ENCODE peak calls at places on chromosomes 3 and 15, in ten cellular contexts. Y is mesenchymal stem cell, X is fibroblast of lung, C is neuronal stem cell, U is ovary, L is heart left ventricle, B is stomach, Z is tibial nerve, W is K562, F is neural progenitor cell. J is an unnamed sample. For H3K4me1 and H3K36me3, the result is how much of the 10 kb centered on the place peaks cover.

GRCh38 chr15:70707901-70708300 is 55.5 kb downstream of the UACA start:
- DNase-seq in Y (no peak), X (no peak), C (no peak), U (no peak), L (no peak), B (no peak), Z (no peak), W (no peak), F (no peak), J (no peak)

GRCh38 chr3:90092994-90093393 is 985.6 kb downstream of the EPHA3 start:
- DNase-seq in Y (peak), X (peak), C (no peak), U (no peak), L (no peak), B (no peak), Z (no peak), W (no peak), F (peak), J (no peak)

GRCh38 chr15:22918056-22918455 is 62.1 kb downstream of the CYFIP1 start:
- DNase-seq in Y (peak), X (peak), C (no peak), U (no peak), L (no peak), B (no peak), Z (no peak), W (no peak), F (no peak), J (no peak)

GRCh38 chr3:71721721-71722157 is 3.5 kb downstream of the EIF4E3 start:
- DNase-seq in Y (no peak), X (no peak), C (no peak), U (no peak), L (no peak), B (no peak), Z (no peak), W (no peak), F (no peak), J (no peak)

GRCh38 chr3:107985496-107985895 is 105.3 kb downstream of the CD47 start:
- DNase-seq in Y (no peak), X (no peak), C (no peak), U (no peak), L (no peak), B (no peak), Z (no peak), W (no peak), F (no peak), J (no peak)

GRCh38 chr3:160698806-160699205 is 21.8 kb downstream of the ARL14 start:
- DNase-seq in Y (peak), X (no peak), C (no peak), U (no peak), L (no peak), B (no peak), Z (no peak), W (no peak), F (no peak), J (no peak)

GRCh38 chr3:177764377-177764912 is 567.2 kb upstream of the TBL1XR1 start:
- DNase-seq in Y (peak), X (peak), C (no peak), U (no peak), L (no peak), B (no peak), Z (no peak), W (no peak), F (no peak), J (no peak)

GRCh38 chr3:135103913-135104312 is 308.9 kb downstream of the EPHB1 start:
- DNase-seq in Y (no peak), X (no peak), C (no peak), U (no peak), L (no peak), B (no peak), Z (no peak), W (no peak), F (peak), J (no peak)

GRCh38 chr3:139204756-139205155 is 139.1 kb upstream of the MRPS22 start:
- DNase-seq in Y (peak), X (no peak), C (no peak), U (no peak), L (no peak), B (no peak), Z (no peak), W (no peak), F (no peak), J (no peak)

GRCh38 chr3:86973440-86973839 is 17.5 kb downstream of the VGLL3 start:
- DNase-seq in Y (peak), X (peak), C (no peak), U (no peak), L (no peak), B (no peak), Z (no peak), W (no peak), F (no peak), J (no peak)

GRCh38 chr15:78540955-78541743 is 905 bp downstream of the PSMA4 start:
- DNase-seq in Y (peak), X (peak), C (no peak), U (no peak), L (no peak), B (no peak), Z (no peak), W (no peak), F (no peak), J (no peak)

GRCh38 chr15:80554526-80554925 is 140.6 kb upstream of the ABHD17C start:
- DNase-seq in Y (no peak), X (no peak), C (no peak), U (no peak), L (no peak), B (no peak), Z (no peak), W (no peak), F (no peak), J (no peak)

GRCh38 chr15:32028921-32029320 is 1.4 kb upstream of the CHRNA7 start:
- DNase-seq in Y (no peak), X (no peak), C (peak), U (no peak), L (no peak), B (no peak), Z (no peak), W (no peak), F (peak), J (no peak)

GRCh38 chr3:106401666-106402319 is 533.0 kb upstream of the CBLB start:
- DNase-seq in Y (peak), X (peak), C (no peak), U (no peak), L (no peak), B (no peak), Z (no peak), W (no peak), F (no peak), J (no peak)

GRCh38 chr3:195245531-195245951 is 25.4 kb downstream of the XXYLT1 start:
- DNase-seq in Y (no peak), X (no peak), C (no peak), U (no peak), L (no peak), B (no peak), Z (no peak), W (no peak), F (no peak), J (peak)

DNA sequence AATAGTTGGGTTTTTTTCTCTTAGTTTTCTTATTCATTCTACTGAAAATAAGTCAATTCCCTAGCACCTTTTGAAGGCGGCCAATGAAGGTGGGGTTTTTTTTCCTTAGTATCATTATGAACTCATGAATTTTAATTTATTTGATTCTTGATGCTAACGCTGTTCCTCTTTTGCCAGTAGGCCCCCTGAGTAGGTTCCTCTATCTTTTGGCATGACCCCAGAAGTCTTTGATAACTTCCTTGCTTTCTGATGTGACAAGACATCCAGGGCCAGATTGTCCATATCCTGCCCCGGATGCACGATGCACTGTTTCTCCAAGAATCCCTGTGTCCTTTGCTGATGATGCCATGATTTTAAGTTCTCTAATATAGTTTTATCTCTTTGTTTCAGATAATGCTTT is 20.6 kb downstream of the LRRK1 start:
- DNase-seq in Y (no peak), X (no peak), C (no peak), U (no peak), L (no peak), B (no peak), Z (no peak), W (no peak), F (no peak), J (no peak)
- H3K4me1 ChIP-seq in Y (under half), X (under half), C (under half), U (under half), L (under half), B (under half), Z (under half), W (under half), F (under half), J (under half)

GRCh38 chr3:58168498-58168897 is 42.3 kb downstream of the DNASE1L3 start:
- DNase-seq in Y (no peak), X (no peak), C (no peak), U (no peak), L (no peak), B (no peak), Z (no peak), W (no peak), F (no peak), J (peak)

GRCh38 chr3:58164916-58165821 is 45.6 kb downstream of the DNASE1L3 start:
- DNase-seq in Y (no peak), X (no peak), C (peak), U (peak), L (no peak), B (peak), Z (no peak), W (no peak), F (peak), J (peak)

GRCh38 chr3:58169371-58169770 is 41.4 kb downstream of the DNASE1L3 start:
- DNase-seq in Y (no peak), X (no peak), C (no peak), U (no peak), L (no peak), B (no peak), Z (no peak), W (no peak), F (no peak), J (peak)

GRCh38 chr3:58170376-58170775 is 40.4 kb downstream of the DNASE1L3 start:
- DNase-seq in Y (no peak), X (no peak), C (no peak), U (no peak), L (no peak), B (no peak), Z (no peak), W (no peak), F (no peak), J (no peak)

DNA sequence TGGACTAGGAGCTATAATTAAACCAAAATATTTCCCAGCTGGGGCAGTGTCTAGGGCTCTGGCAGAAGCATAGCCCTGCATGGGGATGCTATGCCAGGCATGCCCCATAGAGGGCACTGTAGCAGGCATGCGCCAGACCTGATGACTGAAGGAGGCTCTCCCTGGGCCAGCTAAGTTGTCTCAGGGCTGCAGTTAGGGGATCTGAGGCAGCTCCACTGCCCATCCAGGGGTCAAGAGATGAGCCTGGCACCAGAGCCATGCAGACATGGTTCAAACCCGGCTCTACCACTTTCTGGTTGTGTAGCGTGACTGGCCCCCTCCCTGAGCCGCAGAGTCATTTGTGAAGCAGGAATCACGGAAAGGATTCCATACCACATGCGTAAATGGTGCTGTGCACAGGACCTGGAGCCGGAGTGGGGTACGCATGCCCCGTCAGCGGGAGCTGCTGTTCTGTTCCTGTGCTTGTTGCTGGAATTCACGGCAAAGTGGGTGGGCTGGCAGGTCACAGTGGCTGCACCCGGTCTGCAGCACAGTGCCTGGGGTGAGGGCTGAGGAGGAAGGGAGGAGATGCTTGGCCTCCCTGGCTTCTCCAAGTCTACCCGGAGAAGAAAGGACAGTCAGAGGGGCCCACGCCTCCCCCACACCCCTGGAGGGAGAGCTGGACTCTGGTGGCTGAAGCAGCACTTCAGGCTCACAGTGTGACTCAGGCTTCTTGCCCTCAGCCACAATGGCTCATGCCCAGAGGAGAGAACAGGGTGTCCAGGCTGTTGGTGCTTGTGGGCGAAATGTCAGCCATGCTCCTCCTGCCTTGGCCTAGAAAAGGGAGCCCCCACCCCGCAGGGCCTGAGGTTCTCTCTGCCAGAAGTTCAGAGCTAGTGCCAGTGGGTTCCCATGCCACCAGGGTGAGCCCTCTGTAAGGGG is 43.1 kb downstream of the DNASE1L3 start:
- DNase-seq in Y (peak), X (peak), C (no peak), U (peak), L (peak), B (peak), Z (peak), W (peak), F (peak), J (peak)
- H3K36me3 ChIP-seq in Y (half or more), X (under half), C (under half), U (under half), L (under half), B (half or more), Z (under half), W (half or more), F (under half), J (under half)

DNA sequence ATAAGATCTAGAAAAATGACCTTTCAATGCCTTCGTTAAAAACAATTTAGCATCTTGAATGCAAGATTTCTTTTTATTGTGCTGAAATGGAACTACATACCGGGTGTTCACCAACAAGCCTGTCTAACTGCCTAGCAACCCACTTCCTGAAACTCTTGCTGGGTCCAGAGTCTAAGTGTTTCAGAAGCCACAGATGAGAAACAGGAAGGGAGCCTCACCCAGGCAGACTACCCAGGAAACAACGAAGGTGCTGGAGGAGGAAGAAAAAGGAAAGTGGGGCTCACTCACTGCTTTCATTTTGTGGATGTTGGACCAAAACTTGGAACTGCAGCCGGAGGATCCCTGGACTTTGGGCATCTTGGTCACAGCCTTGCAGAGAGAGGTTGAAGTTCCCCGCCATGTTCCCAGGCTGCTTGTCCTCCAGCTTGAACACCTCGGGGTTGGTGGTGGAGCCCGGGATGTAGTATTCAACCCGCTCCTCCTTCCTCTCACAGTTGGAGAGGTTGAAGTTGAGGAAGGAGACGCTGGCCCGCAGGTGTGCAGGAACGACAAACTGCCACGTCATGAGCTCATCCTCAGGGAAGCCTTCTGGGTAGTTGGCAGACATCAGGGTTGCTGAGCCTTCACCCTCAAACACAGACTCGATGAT is 35.9 kb downstream of the CDCP1 start:
- DNase-seq in Y (peak), X (no peak), C (no peak), U (no peak), L (peak), B (no peak), Z (no peak), W (no peak), F (no peak), J (no peak)
- H3K27ac ChIP-seq in Y (no peak), X (no peak), C (no peak), U (no peak), L (no peak), B (peak), Z (no peak), W (peak), F (no peak), J (no peak)

GRCh38 chr3:12963869-12964712 is 109.1 kb downstream of the IQSEC1 start:
- DNase-seq in Y (peak), X (peak), C (no peak), U (peak), L (no peak), B (no peak), Z (no peak), W (no peak), F (no peak), J (peak)
- H3K4me1 ChIP-seq in Y (under half), X (under half), C (under half), U (half or more), L (half or more), B (half or more), Z (under half), W (half or more), F (under half), J (half or more)

GRCh38 chr3:170867552-170867951 is 2.4 kb downstream of the RPL22L1 start:
- DNase-seq in Y (no peak), X (peak), C (no peak), U (no peak), L (no peak), B (no peak), Z (no peak), W (no peak), F (no peak), J (no peak)

GRCh38 chr3:170869240-170869592 is 779 bp downstream of the RPL22L1 start:
- DNase-seq in Y (no peak), X (no peak), C (no peak), U (no peak), L (no peak), B (no peak), Z (no peak), W (no peak), F (no peak), J (no peak)

GRCh38 chr3:170868577-170869239 is 1.3 kb downstream of the RPL22L1 start:
- DNase-seq in Y (no peak), X (no peak), C (no peak), U (no peak), L (no peak), B (no peak), Z (no peak), W (no peak), F (no peak), J (no peak)

GRCh38 chr3:170867143-170867542 is 2.9 kb downstream of the RPL22L1 start:
- DNase-seq in Y (peak), X (no peak), C (no peak), U (no peak), L (no peak), B (no peak), Z (no peak), W (no peak), F (no peak), J (no peak)

DNA sequence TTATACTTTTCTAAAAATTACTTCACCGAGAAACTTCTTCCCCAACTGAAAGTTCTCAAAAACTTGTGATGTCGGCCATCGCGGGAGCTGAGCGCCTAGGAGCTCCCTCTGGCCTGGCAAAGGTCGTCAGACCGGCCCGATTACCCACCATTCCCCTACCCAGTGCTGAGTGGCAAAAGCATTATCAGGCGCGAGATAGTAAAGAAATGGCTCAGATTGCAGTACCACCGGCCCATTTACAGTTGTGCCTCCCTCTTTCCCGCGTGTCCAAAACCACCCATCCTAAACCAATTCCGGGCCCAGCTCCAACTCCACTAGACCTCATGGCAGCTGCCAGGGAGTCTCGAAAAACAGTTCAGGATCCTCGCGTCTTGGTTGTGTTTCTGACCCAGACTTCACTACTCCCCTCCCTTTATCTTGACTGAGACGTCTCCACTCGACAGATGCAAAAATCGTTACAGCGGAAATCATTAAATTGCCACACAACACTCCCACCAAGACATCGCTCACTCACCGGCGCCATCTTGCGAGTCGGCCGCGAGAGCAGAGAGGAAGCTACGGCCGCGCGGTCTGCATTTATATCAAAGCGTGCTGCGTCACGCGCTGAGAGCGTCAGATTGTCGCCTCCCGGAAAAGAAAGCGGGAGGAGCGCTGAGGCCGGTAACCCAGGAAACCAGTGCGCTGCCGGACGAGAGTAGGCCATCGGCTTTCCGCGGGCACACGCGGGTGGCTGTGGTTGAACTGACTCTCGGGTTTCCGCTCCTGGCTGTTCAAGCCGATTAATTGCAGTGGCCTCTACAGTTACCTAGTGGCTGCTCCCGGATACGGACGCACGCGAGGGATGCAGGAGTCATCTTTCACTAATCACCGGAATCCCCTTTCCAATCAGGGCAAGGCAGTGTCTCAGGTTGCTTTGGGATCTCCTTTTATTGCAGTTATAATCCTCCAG is at the start of gene RPL22L1:
- DNase-seq in Y (peak), X (peak), C (peak), U (peak), L (peak), B (peak), Z (peak), W (peak), F (peak), J (peak)
- H3K36me3 ChIP-seq in Y (under half), X (under half), C (under half), U (under half), L (under half), B (under half), Z (under half), W (under half), F (under half), J (under half)

GRCh38 chr3:69178838-69179739 is 56.7 kb upstream of the LMOD3 start:
- DNase-seq in Y (no peak), X (no peak), C (no peak), U (no peak), L (no peak), B (no peak), Z (no peak), W (no peak), F (no peak), J (no peak)

GRCh38 chr3:69172058-69172457 is 49.7 kb upstream of the LMOD3 start:
- DNase-seq in Y (no peak), X (no peak), C (no peak), U (no peak), L (no peak), B (no peak), Z (no peak), W (no peak), F (no peak), J (no peak)

GRCh38 chr3:69174871-69175737 is 52.7 kb upstream of the LMOD3 start:
- DNase-seq in Y (peak), X (peak), C (no peak), U (no peak), L (no peak), B (no peak), Z (no peak), W (no peak), F (no peak), J (no peak)

GRCh38 chr3:69178100-69178499 is 55.7 kb upstream of the LMOD3 start:
- DNase-seq in Y (no peak), X (no peak), C (no peak), U (no peak), L (no peak), B (no peak), Z (no peak), W (no peak), F (no peak), J (no peak)

DNA sequence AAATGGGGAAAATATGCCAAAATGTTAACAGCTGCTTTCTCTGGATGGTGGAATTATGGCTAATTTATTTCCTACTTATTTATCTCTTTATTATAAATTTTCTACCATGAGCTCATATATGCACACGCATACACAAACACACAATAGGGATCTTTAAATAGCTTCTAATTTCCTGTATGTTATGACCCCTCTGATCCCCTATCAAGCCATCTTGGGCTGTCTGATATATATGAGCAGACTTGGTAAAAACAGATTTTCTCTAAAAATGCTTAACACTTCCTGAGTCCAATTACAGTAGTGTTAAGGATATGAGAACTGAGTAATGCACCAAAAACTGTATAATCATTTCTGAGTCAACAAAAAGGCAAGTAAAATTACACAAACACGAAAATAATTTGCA is 52.0 kb upstream of the LMOD3 start:
- DNase-seq in Y (no peak), X (no peak), C (no peak), U (no peak), L (no peak), B (no peak), Z (no peak), W (no peak), F (no peak), J (no peak)
- H3K27ac ChIP-seq in Y (no peak), X (no peak), C (no peak), U (no peak), L (peak), B (no peak), Z (peak), W (no peak), F (no peak), J (no peak)